ENCODE peak calls at places on chromosomes 11 and 22, in four cellular contexts. One of them, this sample, is unnamed.

GRCh38 chr22:49629586-49630447 is 197.9 kb downstream of the BRD1 start:
- DNase-seq in thyroid gland: no peak
- DNase-seq in right atrium auricular region: no peak
- DNase-seq in IMR-90: no peak
- DNase-seq in this sample: no peak

GRCh38 chr11:20511982-20512381 is 87.4 kb upstream of the SLC6A5 start:
- DNase-seq in thyroid gland: no peak
- DNase-seq in right atrium auricular region: no peak
- DNase-seq in IMR-90: no peak
- DNase-seq in this sample: no peak

GRCh38 chr11:38332046-38332445 is 1734.0 kb upstream of the RAG2 start:
- DNase-seq in thyroid gland: no peak
- DNase-seq in right atrium auricular region: no peak
- DNase-seq in IMR-90: no peak
- DNase-seq in this sample: no peak

GRCh38 chr11:10490398-10491232 is 35.6 kb downstream of the AMPD3 start:
- DNase-seq in thyroid gland: peak; percentile 79
- DNase-seq in right atrium auricular region: peak; percentile 94
- DNase-seq in IMR-90: peak; percentile 99
- DNase-seq in this sample: no peak

GRCh38 chr11:83508804-83509203 is 222.6 kb upstream of the CCDC90B start:
- DNase-seq in thyroid gland: no peak
- DNase-seq in right atrium auricular region: no peak
- DNase-seq in IMR-90: no peak
- DNase-seq in this sample: no peak

GRCh38 chr11:4881188-4881587 is 512 bp upstream of the OR51T1 start:
- DNase-seq in thyroid gland: no peak
- DNase-seq in right atrium auricular region: no peak
- DNase-seq in IMR-90: peak; percentile 9
- DNase-seq in this sample: no peak

GRCh38 chr11:2755071-2755470 is 55.3 kb upstream of the KCNQ1OT1 start:
- DNase-seq in thyroid gland: no peak
- DNase-seq in right atrium auricular region: no peak
- DNase-seq in IMR-90: no peak
- DNase-seq in this sample: no peak

GRCh38 chr22:26579331-26579886 is 10.5 kb downstream of the TPST2 start:
- DNase-seq in thyroid gland: no peak
- DNase-seq in right atrium auricular region: no peak
- DNase-seq in IMR-90: no peak
- DNase-seq in this sample: no peak

GRCh38 chr11:92941676-92942571 is 27.5 kb upstream of the MTNR1B start:
- DNase-seq in thyroid gland: peak; percentile 8
- DNase-seq in right atrium auricular region: no peak
- DNase-seq in IMR-90: peak; percentile 50
- DNase-seq in this sample: no peak

GRCh38 chr11:29271616-29272015 is 745.2 kb downstream of the KCNA4 start:
- DNase-seq in thyroid gland: no peak
- DNase-seq in right atrium auricular region: no peak
- DNase-seq in IMR-90: peak; percentile 10
- DNase-seq in this sample: no peak

GRCh38 chr11:35324981-35325380 is 94.4 kb downstream of the SLC1A2 start:
- DNase-seq in thyroid gland: no peak
- DNase-seq in right atrium auricular region: no peak
- DNase-seq in IMR-90: peak; percentile 40
- DNase-seq in this sample: no peak

GRCh38 chr11:2404735-2405196 is 4.2 kb downstream of the TSSC4 start:
- DNase-seq in thyroid gland: no peak
- DNase-seq in right atrium auricular region: no peak
- DNase-seq in IMR-90: no peak
- DNase-seq in this sample: no peak

GRCh38 chr11:95378106-95378505 is 147.1 kb upstream of the SESN3 start:
- DNase-seq in thyroid gland: no peak
- DNase-seq in right atrium auricular region: no peak
- DNase-seq in IMR-90: no peak
- DNase-seq in this sample: no peak

GRCh38 chr11:518463-519202 is 11.6 kb upstream of the RNH1 start:
- DNase-seq in thyroid gland: peak; percentile 79
- DNase-seq in right atrium auricular region: peak; percentile 96
- DNase-seq in IMR-90: peak; percentile 89
- DNase-seq in this sample: peak; percentile 90

GRCh38 chr22:17135153-17135760 is 14.1 kb upstream of the TMEM121B start:
- DNase-seq in thyroid gland: no peak
- DNase-seq in right atrium auricular region: no peak
- DNase-seq in IMR-90: no peak
- DNase-seq in this sample: no peak

GRCh38 chr11:12719221-12719620 is 45.0 kb downstream of the TEAD1 start:
- DNase-seq in thyroid gland: peak; percentile 50
- DNase-seq in right atrium auricular region: no peak
- DNase-seq in IMR-90: peak; percentile 43
- DNase-seq in this sample: no peak

GRCh38 chr11:48013269-48013901 is 33.0 kb downstream of the PTPRJ start:
- DNase-seq in thyroid gland: peak; percentile 99
- DNase-seq in right atrium auricular region: no peak
- DNase-seq in IMR-90: peak; percentile 65
- DNase-seq in this sample: no peak

GRCh38 chr11:40288212-40288803 is 1171.1 kb downstream of the LRRC4C start:
- DNase-seq in thyroid gland: no peak
- DNase-seq in right atrium auricular region: no peak
- DNase-seq in IMR-90: no peak
- DNase-seq in this sample: no peak

GRCh38 chr22:32103648-32104326 is 55.3 kb downstream of the C22orf42 start:
- DNase-seq in thyroid gland: no peak
- DNase-seq in right atrium auricular region: no peak
- DNase-seq in IMR-90: peak; percentile 3
- DNase-seq in this sample: peak; percentile 2

GRCh38 chr11:83951521-83951920 is 665.4 kb upstream of the CCDC90B start:
- DNase-seq in thyroid gland: no peak
- DNase-seq in right atrium auricular region: no peak
- DNase-seq in IMR-90: no peak
- DNase-seq in this sample: peak; percentile 86

GRCh38 chr11:94175545-94175944 is 46.9 kb downstream of the PANX1 start:
- DNase-seq in thyroid gland: no peak
- DNase-seq in right atrium auricular region: no peak
- DNase-seq in IMR-90: peak; percentile 86
- DNase-seq in this sample: no peak

GRCh38 chr22:38228873-38229740 is 27.3 kb downstream of the MAFF start:
- DNase-seq in thyroid gland: no peak
- DNase-seq in right atrium auricular region: peak; percentile 85
- DNase-seq in IMR-90: peak; percentile 57
- DNase-seq in this sample: no peak

GRCh38 chr11:67311051-67311555 is 7.8 kb downstream of the SSH3 start:
- DNase-seq in thyroid gland: no peak
- DNase-seq in right atrium auricular region: no peak
- DNase-seq in IMR-90: no peak
- DNase-seq in this sample: no peak

GRCh38 chr11:110991621-110992355 is 253.7 kb upstream of the POU2AF2 start:
- DNase-seq in thyroid gland: peak; percentile 17
- DNase-seq in right atrium auricular region: no peak
- DNase-seq in IMR-90: no peak
- DNase-seq in this sample: no peak

GRCh38 chr11:36333897-36334296 is 37.8 kb downstream of the PRR5L start:
- DNase-seq in thyroid gland: no peak
- DNase-seq in right atrium auricular region: no peak
- DNase-seq in IMR-90: peak; percentile 53
- DNase-seq in this sample: peak; percentile 10

GRCh38 chr11:85316967-85317366 is 310.2 kb downstream of the DLG2 start:
- DNase-seq in thyroid gland: no peak
- DNase-seq in right atrium auricular region: no peak
- DNase-seq in IMR-90: no peak
- DNase-seq in this sample: no peak

GRCh38 chr22:49212002-49212401 is 615.7 kb downstream of the BRD1 start:
- DNase-seq in thyroid gland: no peak
- DNase-seq in right atrium auricular region: peak; percentile 26
- DNase-seq in IMR-90: no peak
- DNase-seq in this sample: no peak

GRCh38 chr11:111814567-111814966 is 48.4 kb upstream of the PPP2R1B start:
- DNase-seq in thyroid gland: no peak
- DNase-seq in right atrium auricular region: no peak
- DNase-seq in IMR-90: peak; percentile 91
- DNase-seq in this sample: no peak

GRCh38 chr11:132028380-132029240 is 658.2 kb downstream of the NTM start:
- DNase-seq in thyroid gland: no peak
- DNase-seq in right atrium auricular region: peak; percentile 74
- DNase-seq in IMR-90: peak; percentile 73
- DNase-seq in this sample: peak; percentile 32

GRCh38 chr11:77154381-77155081 is 26.5 kb downstream of the MYO7A start:
- DNase-seq in thyroid gland: peak; percentile 78
- DNase-seq in right atrium auricular region: no peak
- DNase-seq in IMR-90: no peak
- DNase-seq in this sample: no peak

GRCh38 chr11:73950869-73951710 is at the start of gene DNAJB13:
- DNase-seq in thyroid gland: no peak
- DNase-seq in right atrium auricular region: no peak
- DNase-seq in IMR-90: peak; percentile 60
- DNase-seq in this sample: peak; percentile 27

GRCh38 chr11:2963112-2963754 is 28.9 kb downstream of the NAP1L4 start:
- DNase-seq in thyroid gland: no peak
- DNase-seq in right atrium auricular region: no peak
- DNase-seq in IMR-90: no peak
- DNase-seq in this sample: no peak

GRCh38 chr11:3123761-3124733 is 41.1 kb downstream of the OSBPL5 start:
- DNase-seq in thyroid gland: peak; percentile 46
- DNase-seq in right atrium auricular region: peak; percentile 95
- DNase-seq in IMR-90: peak; percentile 97
- DNase-seq in this sample: peak; percentile 71

DNA sequence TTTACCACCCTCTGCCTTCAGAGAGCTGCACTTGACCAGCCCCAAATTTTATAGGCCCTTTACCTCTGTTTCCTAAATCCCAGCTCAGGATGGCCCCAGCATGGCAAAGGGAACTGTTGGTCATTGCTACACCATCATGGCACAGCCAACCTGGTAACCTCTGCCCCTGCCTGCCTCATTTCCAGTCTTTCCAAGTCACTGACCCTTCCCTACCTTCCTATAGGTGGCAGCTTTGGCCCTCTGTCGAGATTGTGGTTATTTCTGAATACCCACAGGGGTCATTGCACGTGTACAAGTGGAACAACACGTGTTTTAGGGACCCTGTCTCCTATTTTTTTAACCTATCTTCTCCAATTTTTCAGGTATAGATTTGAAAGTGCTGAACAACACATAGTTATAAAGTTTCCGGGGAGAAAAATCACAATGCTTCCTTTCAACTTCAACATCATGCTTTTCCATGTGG is 2.8 kb downstream of the GALNT18 start:
- DNase-seq in thyroid gland: no peak
- DNase-seq in right atrium auricular region: no peak
- DNase-seq in IMR-90: no peak
- DNase-seq in this sample: no peak
- TF ChIP-seq CTCF in thyroid gland: peak; percentile 12
- TF ChIP-seq CTCF in right atrium auricular region: peak; percentile 61
- TF ChIP-seq CTCF in IMR-90: no peak
- TF ChIP-seq CTCF in this sample: peak; percentile 36

GRCh38 chr11:87256694-87257340 is 219.1 kb downstream of the TMEM135 start:
- DNase-seq in thyroid gland: no peak
- DNase-seq in right atrium auricular region: no peak
- DNase-seq in IMR-90: peak; percentile 41
- DNase-seq in this sample: no peak
- H3K4me3 ChIP-seq in thyroid gland: no peak overlapping the region
- H3K4me3 ChIP-seq in right atrium auricular region: no peak overlapping the region
- H3K4me3 ChIP-seq in IMR-90: no peak overlapping the region
- H3K4me3 ChIP-seq in this sample: no peak overlapping the region

DNA sequence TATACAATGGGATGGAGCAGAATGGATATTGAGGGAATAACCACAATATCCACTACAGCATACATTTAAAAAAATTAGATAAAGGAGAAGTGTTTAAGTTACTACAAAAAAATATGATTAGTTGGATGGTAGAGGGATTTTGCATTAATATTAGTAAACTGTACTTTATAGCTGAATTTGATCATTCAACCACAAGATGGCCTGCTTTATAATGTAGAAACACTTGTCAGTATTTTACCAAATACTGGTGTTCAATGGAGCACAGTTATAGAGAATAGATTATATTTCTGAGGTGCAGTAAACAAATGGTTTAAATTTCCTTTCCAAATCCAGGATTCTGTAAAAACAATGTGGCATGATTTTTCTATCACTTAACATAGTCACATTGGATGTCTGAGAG is 818.8 kb upstream of the CHORDC1 start:
- DNase-seq in thyroid gland: no peak
- DNase-seq in right atrium auricular region: no peak
- DNase-seq in IMR-90: no peak
- DNase-seq in this sample: no peak
- TF ChIP-seq CTCF in thyroid gland: no peak
- TF ChIP-seq CTCF in right atrium auricular region: peak; percentile 31
- TF ChIP-seq CTCF in IMR-90: peak; percentile 13
- TF ChIP-seq CTCF in this sample: no peak

GRCh38 chr22:22156716-22157499 is 87.7 kb upstream of the VPREB1 start:
- DNase-seq in thyroid gland: peak; percentile 44
- DNase-seq in right atrium auricular region: peak; percentile 66
- DNase-seq in IMR-90: peak; percentile 73
- DNase-seq in this sample: peak; percentile 32
- H3K4me3 ChIP-seq in thyroid gland: no peak overlapping the region
- H3K4me3 ChIP-seq in right atrium auricular region: no peak overlapping the region
- H3K4me3 ChIP-seq in IMR-90: no peak overlapping the region
- H3K4me3 ChIP-seq in this sample: no peak overlapping the region

GRCh38 chr11:65891180-65892136 is 985 bp downstream of the CCDC85B start:
- DNase-seq in thyroid gland: no peak
- DNase-seq in right atrium auricular region: no peak
- DNase-seq in IMR-90: no peak
- DNase-seq in this sample: no peak

GRCh38 chr11:65888163-65888814 is at the start of gene FIBP:
- DNase-seq in thyroid gland: peak; percentile 97
- DNase-seq in right atrium auricular region: peak; percentile 98
- DNase-seq in IMR-90: peak; percentile 96
- DNase-seq in this sample: peak; percentile 83

GRCh38 chr11:65892661-65893317 is 2.3 kb downstream of the CCDC85B start:
- DNase-seq in thyroid gland: no peak
- DNase-seq in right atrium auricular region: no peak
- DNase-seq in IMR-90: no peak
- DNase-seq in this sample: no peak

GRCh38 chr11:65887723-65888162 is 528 bp downstream of the FIBP start:
- DNase-seq in thyroid gland: no peak
- DNase-seq in right atrium auricular region: no peak
- DNase-seq in IMR-90: peak; percentile 63
- DNase-seq in this sample: peak; percentile 6

GRCh38 chr11:65890324-65891179 is at the start of gene CCDC85B:
- DNase-seq in thyroid gland: peak; percentile 98
- DNase-seq in right atrium auricular region: peak; percentile 100
- DNase-seq in IMR-90: peak; percentile 95
- DNase-seq in this sample: peak; percentile 75
- TF ChIP-seq CTCF in thyroid gland: peak; percentile 9
- TF ChIP-seq CTCF in right atrium auricular region: peak; percentile 29
- TF ChIP-seq CTCF in IMR-90: no peak
- TF ChIP-seq CTCF in this sample: no peak

GRCh38 chr11:128544625-128545024 is 42.7 kb downstream of the ETS1 start:
- DNase-seq in thyroid gland: peak; percentile 39
- DNase-seq in right atrium auricular region: no peak
- DNase-seq in IMR-90: peak; percentile 77
- DNase-seq in this sample: no peak
- H3K4me3 ChIP-seq in thyroid gland: no peak overlapping the region
- H3K4me3 ChIP-seq in right atrium auricular region: no peak overlapping the region
- H3K4me3 ChIP-seq in IMR-90: no peak overlapping the region
- H3K4me3 ChIP-seq in this sample: no peak overlapping the region